ENCODE peak calls at places on chromosomes 7 and 10, in ten cellular contexts. L is naive B cell; K is AML-193; X is hepatocyte; P is stimulated activated CD8-positive, alpha-beta memory T cell treated with anti-CD3 and anti-CD28 coated beads, Interleukin-15, amount 100 ng/mL, for 24 hours; N is CD8-positive, alpha-beta T cell; A is AG20443; O is neuronal stem cell; I is KBM-7; S is ELR. E is an unnamed sample.

GRCh38 chr10:44293842-44294241 is 91.1 kb downstream of the CXCL12 start:
- DNase-seq in L (no peak), P (no peak), I (no peak), N (no peak), K (no peak), S (peak; percentile 61), X (no peak), O (no peak), A (peak; percentile 70), E (no peak)

GRCh38 chr7:109387530-109387929 is 817.9 kb downstream of the DNAJB9 start:
- DNase-seq in A (peak; percentile 2), P (no peak), S (no peak), N (no peak), I (no peak), O (no peak), K (no peak), L (no peak), X (no peak), E (no peak)

GRCh38 chr7:39085590-39086049 is 107.9 kb downstream of the POU6F2 start:
- DNase-seq in S (no peak), I (no peak), N (no peak), P (no peak), A (no peak), K (no peak), O (peak; percentile 62), L (no peak), X (peak; percentile 10), E (no peak)

GRCh38 chr10:94983555-94983954 is 45.1 kb downstream of the CYP2C9 start:
- DNase-seq in N (no peak), P (no peak), X (peak; percentile 5), S (no peak), O (peak; percentile 5), K (no peak), L (no peak), I (no peak), A (no peak), E (no peak)

GRCh38 chr7:36661135-36661840 is 63.0 kb downstream of the AOAH start:
- DNase-seq in I (no peak), K (no peak), P (no peak), A (no peak), L (no peak), S (peak; percentile 67), N (no peak), O (no peak), X (peak; percentile 62), E (no peak)

GRCh38 chr10:79402951-79403350 is 42.5 kb downstream of the ZCCHC24 start:
- DNase-seq in L (no peak), O (no peak), S (no peak), P (no peak), A (no peak), I (no peak), X (no peak), N (no peak), K (no peak), E (no peak)

GRCh38 chr7:38187794-38188472 is 9.9 kb downstream of the STARD3NL start:
- DNase-seq in X (no peak), S (no peak), K (no peak), N (no peak), A (no peak), O (no peak), L (peak; percentile 26), P (no peak), I (no peak), E (no peak)

GRCh38 chr10:110568055-110568735 is 700 bp downstream of the SMC3 start:
- DNase-seq in O (no peak), N (peak; percentile 62), I (peak; percentile 60), A (peak; percentile 30), S (peak; percentile 57), L (peak; percentile 61), P (peak; percentile 28), X (peak; percentile 53), K (peak; percentile 18), E (no peak)

GRCh38 chr10:20372748-20373147 is 524.4 kb downstream of the NEBL start:
- DNase-seq in O (no peak), A (no peak), N (no peak), S (no peak), L (no peak), K (no peak), I (no peak), P (no peak), X (no peak), E (no peak)

GRCh38 chr7:45718464-45719330 is 144.5 kb downstream of the ADCY1 start:
- DNase-seq in A (peak; percentile 48), K (no peak), I (peak; percentile 9), X (no peak), L (no peak), O (no peak), S (no peak), P (no peak), N (no peak), E (no peak)

GRCh38 chr7:111789880-111790279 is 227.6 kb upstream of the IMMP2L start:
- DNase-seq in I (no peak), S (no peak), X (no peak), O (no peak), P (no peak), L (no peak), K (no peak), A (no peak), N (no peak), E (no peak)

GRCh38 chr10:51879238-51879637 is 179.8 kb upstream of the CSTF2T start:
- DNase-seq in S (peak; percentile 82), O (no peak), A (peak; percentile 76), L (no peak), P (no peak), N (no peak), X (peak; percentile 53), I (no peak), K (no peak), E (no peak)

GRCh38 chr10:35882422-35883150 is 240.5 kb upstream of the FZD8 start:
- DNase-seq in P (no peak), N (no peak), K (no peak), S (no peak), X (no peak), L (no peak), A (no peak), O (no peak), I (no peak), E (no peak)

GRCh38 chr10:132994371-132994796 is 52.0 kb upstream of the CFAP46 start:
- DNase-seq in N (no peak), O (no peak), X (no peak), L (no peak), P (no peak), S (no peak), K (no peak), A (peak; percentile 81), I (no peak), E (no peak)

GRCh38 chr10:125021686-125022374 is 79.9 kb downstream of the ZRANB1 start:
- DNase-seq in A (no peak), K (no peak), S (no peak), L (no peak), O (no peak), X (no peak), N (no peak), I (no peak), P (no peak), E (no peak)

GRCh38 chr7:31487476-31487875 is 26.4 kb upstream of the ITPRID1 start:
- DNase-seq in A (no peak), K (no peak), X (no peak), I (no peak), L (no peak), P (no peak), N (no peak), O (no peak), S (peak; percentile 2), E (no peak)

GRCh38 chr7:49781996-49782395 is 8.6 kb downstream of the VWC2 start:
- DNase-seq in X (no peak), L (no peak), P (no peak), S (no peak), I (no peak), O (no peak), N (no peak), K (no peak), A (no peak), E (no peak)

GRCh38 chr7:35548291-35548690 is 146.6 kb downstream of the HERPUD2 start:
- DNase-seq in N (no peak), S (no peak), X (no peak), K (no peak), L (no peak), I (no peak), P (no peak), O (no peak), A (no peak), E (no peak)

GRCh38 chr10:88158506-88159123 is 295.2 kb downstream of the PTEN start:
- DNase-seq in I (no peak), O (no peak), P (no peak), X (no peak), S (peak; percentile 37), L (no peak), A (no peak), N (no peak), K (no peak), E (no peak)

GRCh38 chr7:107213193-107213788 is 44.5 kb downstream of the HBP1 start:
- DNase-seq in S (no peak), A (no peak), K (no peak), L (no peak), I (no peak), X (no peak), O (no peak), P (no peak), N (no peak), E (no peak)

GRCh38 chr7:36777062-36777461 is 52.8 kb upstream of the AOAH start:
- DNase-seq in O (no peak), S (no peak), P (no peak), I (peak; percentile 15), X (no peak), N (peak; percentile 47), L (peak; percentile 39), K (peak; percentile 73), A (no peak), E (peak; percentile 35)

GRCh38 chr10:110916554-110917346 is 2.2 kb downstream of the BBIP1 start:
- DNase-seq in S (peak; percentile 75), P (no peak), O (no peak), N (no peak), X (no peak), A (peak; percentile 64), K (no peak), L (no peak), I (no peak), E (no peak)

GRCh38 chr7:118872568-118872967 is 648.1 kb downstream of the ANKRD7 start:
- DNase-seq in K (no peak), X (peak; percentile 22), L (no peak), P (no peak), N (no peak), S (no peak), A (no peak), I (no peak), O (no peak), E (no peak)

GRCh38 chr10:43206391-43207235 is 60.3 kb downstream of the RASGEF1A start:
- DNase-seq in I (no peak), P (no peak), O (no peak), S (no peak), X (no peak), K (no peak), N (no peak), A (no peak), L (no peak), E (no peak)

GRCh38 chr7:127158659-127159058 is 94.1 kb downstream of the GRM8 start:
- DNase-seq in N (no peak), O (no peak), S (peak; percentile 6), K (peak; percentile 28), L (no peak), A (no peak), P (no peak), I (peak; percentile 29), X (no peak), E (no peak)

GRCh38 chr10:62224606-62225005 is 44.0 kb downstream of the RTKN2 start:
- DNase-seq in A (peak; percentile 76), P (no peak), X (peak; percentile 30), K (no peak), I (no peak), L (no peak), S (peak; percentile 56), O (no peak), N (no peak), E (no peak)

GRCh38 chr7:75642810-75643486 is 95.8 kb downstream of the HIP1 start:
- DNase-seq in P (peak; percentile 26), L (peak; percentile 67), A (peak; percentile 59), N (peak; percentile 69), S (peak; percentile 78), I (peak; percentile 87), X (peak; percentile 75), K (peak; percentile 73), O (no peak), E (peak; percentile 68)

GRCh38 chr7:40780431-40780830 is 645.6 kb downstream of the SUGCT start:
- DNase-seq in I (no peak), S (no peak), L (no peak), K (no peak), A (no peak), X (no peak), N (no peak), P (no peak), O (no peak), E (no peak)

E was measured in GDM1.